ENCODE peak calls at places on chromosomes 12 and 14, in six cellular contexts. One of them, this sample, is unnamed.

GRCh38 chr12:70052931-70053497 is 190.2 kb upstream of the CNOT2 start:
- DNase-seq in effector memory CD4-positive, alpha-beta T cell: no peak
- DNase-seq in hippocampal formation: no peak
- DNase-seq in ELF-1: peak
- DNase-seq in AG04449: peak
- DNase-seq in T-helper 9 cell: no peak
- DNase-seq in this sample: no peak

GRCh38 chr14:79605863-79606262 is 605.4 kb downstream of the DIO2 start:
- DNase-seq in effector memory CD4-positive, alpha-beta T cell: no peak
- DNase-seq in hippocampal formation: no peak
- DNase-seq in ELF-1: no peak
- DNase-seq in AG04449: no peak
- DNase-seq in T-helper 9 cell: no peak
- DNase-seq in this sample: no peak

GRCh38 chr12:121628536-121628935 is 2.2 kb downstream of the ORAI1 start:
- DNase-seq in effector memory CD4-positive, alpha-beta T cell: no peak
- DNase-seq in hippocampal formation: no peak
- DNase-seq in ELF-1: no peak
- DNase-seq in AG04449: no peak
- DNase-seq in T-helper 9 cell: no peak
- DNase-seq in this sample: no peak

GRCh38 chr12:131223791-131224567 is 270.3 kb downstream of the ADGRD1 start:
- DNase-seq in effector memory CD4-positive, alpha-beta T cell: no peak
- DNase-seq in hippocampal formation: no peak
- DNase-seq in ELF-1: no peak
- DNase-seq in AG04449: no peak
- DNase-seq in T-helper 9 cell: no peak
- DNase-seq in this sample: no peak

GRCh38 chr12:24280085-24280842 is 330.8 kb upstream of the SOX5 start:
- DNase-seq in effector memory CD4-positive, alpha-beta T cell: no peak
- DNase-seq in hippocampal formation: no peak
- DNase-seq in ELF-1: no peak
- DNase-seq in AG04449: no peak
- DNase-seq in T-helper 9 cell: no peak
- DNase-seq in this sample: no peak

GRCh38 chr12:95102916-95103671 is 29.7 kb upstream of the NR2C1 start:
- DNase-seq in effector memory CD4-positive, alpha-beta T cell: no peak
- DNase-seq in hippocampal formation: no peak
- DNase-seq in ELF-1: no peak
- DNase-seq in AG04449: no peak
- DNase-seq in T-helper 9 cell: no peak
- DNase-seq in this sample: no peak

GRCh38 chr12:107395817-107396216 is 289.8 kb upstream of the PWP1 start:
- DNase-seq in effector memory CD4-positive, alpha-beta T cell: no peak
- DNase-seq in hippocampal formation: no peak
- DNase-seq in ELF-1: no peak
- DNase-seq in AG04449: no peak
- DNase-seq in T-helper 9 cell: no peak
- DNase-seq in this sample: no peak

GRCh38 chr12:75528272-75528671 is 16.9 kb upstream of the KRR1 start:
- DNase-seq in effector memory CD4-positive, alpha-beta T cell: no peak
- DNase-seq in hippocampal formation: no peak
- DNase-seq in ELF-1: no peak
- DNase-seq in AG04449: no peak
- DNase-seq in T-helper 9 cell: no peak
- DNase-seq in this sample: no peak

GRCh38 chr14:22547948-22548750 is 40.9 kb downstream of the DAD1 start:
- DNase-seq in effector memory CD4-positive, alpha-beta T cell: no peak
- DNase-seq in hippocampal formation: no peak
- DNase-seq in ELF-1: no peak
- DNase-seq in AG04449: no peak
- DNase-seq in T-helper 9 cell: no peak
- DNase-seq in this sample: no peak

GRCh38 chr12:1878695-1879094 is 39.8 kb downstream of the CACNA2D4 start:
- DNase-seq in effector memory CD4-positive, alpha-beta T cell: no peak
- DNase-seq in hippocampal formation: no peak
- DNase-seq in ELF-1: no peak
- DNase-seq in AG04449: no peak
- DNase-seq in T-helper 9 cell: no peak
- DNase-seq in this sample: no peak

GRCh38 chr12:106246891-106247730 is 709 bp downstream of the CKAP4 start:
- DNase-seq in effector memory CD4-positive, alpha-beta T cell: peak
- DNase-seq in hippocampal formation: peak
- DNase-seq in ELF-1: peak
- DNase-seq in AG04449: no peak
- DNase-seq in T-helper 9 cell: peak
- DNase-seq in this sample: peak

GRCh38 chr12:127760996-127761395 is 506.0 kb upstream of the TMEM132C start:
- DNase-seq in effector memory CD4-positive, alpha-beta T cell: no peak
- DNase-seq in hippocampal formation: no peak
- DNase-seq in ELF-1: no peak
- DNase-seq in AG04449: no peak
- DNase-seq in T-helper 9 cell: no peak
- DNase-seq in this sample: no peak

GRCh38 chr12:106239951-106240335 is 7.9 kb downstream of the CKAP4 start:
- DNase-seq in effector memory CD4-positive, alpha-beta T cell: no peak
- DNase-seq in hippocampal formation: no peak
- DNase-seq in ELF-1: no peak
- DNase-seq in AG04449: no peak
- DNase-seq in T-helper 9 cell: no peak
- DNase-seq in this sample: no peak

GRCh38 chr12:80936353-80936641 is 1.4 kb downstream of the LIN7A start:
- DNase-seq in effector memory CD4-positive, alpha-beta T cell: no peak
- DNase-seq in hippocampal formation: peak
- DNase-seq in ELF-1: no peak
- DNase-seq in AG04449: no peak
- DNase-seq in T-helper 9 cell: no peak
- DNase-seq in this sample: no peak

GRCh38 chr14:37655418-37655817 is 60.0 kb downstream of the TTC6 start:
- DNase-seq in effector memory CD4-positive, alpha-beta T cell: no peak
- DNase-seq in hippocampal formation: no peak
- DNase-seq in ELF-1: no peak
- DNase-seq in AG04449: no peak
- DNase-seq in T-helper 9 cell: no peak
- DNase-seq in this sample: no peak

GRCh38 chr12:2960432-2960956 is 1.3 kb downstream of the TEAD4 start:
- DNase-seq in effector memory CD4-positive, alpha-beta T cell: no peak
- DNase-seq in hippocampal formation: no peak
- DNase-seq in ELF-1: peak
- DNase-seq in AG04449: no peak
- DNase-seq in T-helper 9 cell: no peak
- DNase-seq in this sample: peak

GRCh38 chr12:39199371-39199770 is 243.5 kb downstream of the KIF21A start:
- DNase-seq in effector memory CD4-positive, alpha-beta T cell: no peak
- DNase-seq in hippocampal formation: no peak
- DNase-seq in ELF-1: no peak
- DNase-seq in AG04449: no peak
- DNase-seq in T-helper 9 cell: no peak
- DNase-seq in this sample: no peak